ENCODE peak calls at places on chromosomes 7 and 10, in five cellular contexts. T is CD8-positive, alpha-beta T cell; S is mucosa of descending colon; N is stomach; Z is astrocyte. Y is an unnamed sample.

GRCh38 chr10:35765996-35766395 is 123.9 kb upstream of the FZD8 start:
- DNase-seq in T (no peak), S (no peak), N (no peak), Z (no peak), Y (no peak)

GRCh38 chr10:8049874-8050560 is 4.5 kb upstream of the GATA3 start:
- DNase-seq in T (no peak), S (no peak), N (no peak), Z (no peak), Y (no peak)

GRCh38 chr7:230274-230673 is 37.9 kb downstream of the FAM20C start:
- DNase-seq in T (no peak), S (no peak), N (no peak), Z (no peak), Y (no peak)

GRCh38 chr10:42638821-42639270 is 476 bp upstream of the ZNF33B start:
- DNase-seq in T (no peak), S (no peak), N (no peak), Z (no peak), Y (no peak)

GRCh38 chr10:129126955-129127354 is 340.1 kb upstream of the MGMT start:
- DNase-seq in T (no peak), S (no peak), N (no peak), Z (no peak), Y (no peak)

GRCh38 chr7:2166625-2167280 is 66.0 kb downstream of the MAD1L1 start:
- DNase-seq in T (no peak), S (no peak), N (no peak), Z (no peak), Y (no peak)

GRCh38 chr7:31497501-31497900 is 16.4 kb upstream of the ITPRID1 start:
- DNase-seq in T (no peak), S (no peak), N (no peak), Z (no peak), Y (no peak)

GRCh38 chr7:52854681-52855080 is 180.8 kb upstream of the POM121L12 start:
- DNase-seq in T (no peak), S (no peak), N (no peak), Z (no peak), Y (no peak)

GRCh38 chr7:31104361-31105255 is 52.5 kb downstream of the ADCYAP1R1 start:
- DNase-seq in T (no peak), S (no peak), N (peak; percentile 38), Z (no peak), Y (no peak)

GRCh38 chr7:16708980-16709379 is 44.6 kb upstream of the TSPAN13 start:
- DNase-seq in T (no peak), S (no peak), N (no peak), Z (peak; percentile 99), Y (peak; percentile 81)

GRCh38 chr7:126411032-126411820 is 841.5 kb downstream of the GRM8 start:
- DNase-seq in T (no peak), S (no peak), N (no peak), Z (no peak), Y (no peak)

GRCh38 chr7:154640917-154641316 is 362.0 kb downstream of the PAXIP1 start:
- DNase-seq in T (no peak), S (no peak), N (no peak), Z (no peak), Y (no peak)

GRCh38 chr7:26199301-26200112 is 1.0 kb downstream of the HNRNPA2B1 start:
- DNase-seq in T (peak; percentile 54), S (peak; percentile 77), N (peak; percentile 70), Z (peak; percentile 30), Y (peak; percentile 52)

GRCh38 chr10:62019685-62020361 is 118.3 kb downstream of the ARID5B start:
- DNase-seq in T (no peak), S (no peak), N (no peak), Z (no peak), Y (peak; percentile 48)

GRCh38 chr10:113320980-113321379 is 231.9 kb upstream of the HABP2 start:
- DNase-seq in T (no peak), S (no peak), N (no peak), Z (no peak), Y (no peak)

GRCh38 chr10:25261571-25261970 is 86.8 kb downstream of the GPR158 start:
- DNase-seq in T (no peak), S (no peak), N (no peak), Z (no peak), Y (no peak)

GRCh38 chr7:100964630-100965029 is 4.7 kb upstream of the MUC12 start:
- DNase-seq in T (no peak), S (no peak), N (no peak), Z (no peak), Y (no peak)

GRCh38 chr10:113297226-113297625 is 255.6 kb upstream of the HABP2 start:
- DNase-seq in T (no peak), S (no peak), N (no peak), Z (peak; percentile 31), Y (peak; percentile 51)

GRCh38 chr7:70563960-70564359 is 568.0 kb upstream of the GALNT17 start:
- DNase-seq in T (no peak), S (no peak), N (no peak), Z (no peak), Y (no peak)

GRCh38 chr10:110323503-110323902 is 18.8 kb upstream of the SMNDC1 start:
- DNase-seq in T (no peak), S (no peak), N (no peak), Z (peak; percentile 92), Y (peak; percentile 76)

GRCh38 chr10:55024718-55025117 is 223.7 kb upstream of the PCDH15 start:
- DNase-seq in T (no peak), S (no peak), N (no peak), Z (no peak), Y (no peak)

DNA sequence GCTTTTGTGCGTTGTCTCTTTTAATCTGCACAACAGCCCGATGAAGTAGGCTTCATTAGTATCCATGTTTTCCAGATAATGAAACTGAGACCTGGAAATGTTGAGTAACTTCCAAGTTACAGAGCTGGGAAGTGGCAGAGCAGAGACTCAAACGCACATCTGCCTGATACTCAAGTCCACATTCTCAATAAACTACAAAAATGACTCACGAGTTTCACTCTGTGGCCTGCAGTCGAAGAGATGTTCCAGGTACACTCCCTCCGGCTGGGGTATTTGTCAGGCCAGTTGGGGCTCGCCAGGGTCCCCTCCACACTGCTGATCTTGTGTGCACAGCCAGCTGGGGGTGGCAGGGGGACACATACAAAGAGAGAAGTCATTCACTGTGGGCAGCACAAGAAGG is 17.7 kb upstream of the OPALIN start:
- DNase-seq in T (no peak), S (no peak), N (no peak), Z (no peak), Y (no peak)
- TF ChIP-seq CTCF in T (no peak), S (no peak), N (no peak), Z (no peak), Y (no peak)

GRCh38 chr10:44961231-44961571 is 1.6 kb downstream of the RASSF4 start:
- DNase-seq in T (no peak), S (no peak), N (no peak), Z (no peak), Y (no peak)
- H3K4me3 ChIP-seq in T (no peak overlapping the region), S (no peak overlapping the region), N (peak overlapping the region; percentile 60), Z (no peak overlapping the region), Y (no peak overlapping the region)

GRCh38 chr7:152030561-152030960 is 5.1 kb downstream of the GALNT11 start:
- DNase-seq in T (no peak), S (no peak), N (no peak), Z (no peak), Y (no peak)

GRCh38 chr7:152025937-152026890 is 740 bp downstream of the GALNT11 start:
- DNase-seq in T (no peak), S (no peak), N (no peak), Z (no peak), Y (peak; percentile 5)

GRCh38 chr7:152025077-152025936 is at the start of gene GALNT11:
- DNase-seq in T (peak; percentile 76), S (peak; percentile 92), N (peak; percentile 91), Z (peak; percentile 61), Y (peak; percentile 78)
- TF ChIP-seq CTCF in T (peak; percentile 17), S (no peak), N (peak; percentile 32), Z (no peak), Y (peak; percentile 32)

GRCh38 chr10:28679941-28680752 is 2.8 kb downstream of the BAMBI start:
- DNase-seq in T (no peak), S (no peak), N (no peak), Z (no peak), Y (no peak)
- H3K4me3 ChIP-seq in T (no peak overlapping the region), S (no peak overlapping the region), N (peak overlapping the region; percentile 83), Z (peak overlapping the region; percentile 82), Y (peak overlapping the region; percentile 44)

GRCh38 chr10:72429931-72430330 is 75.2 kb upstream of the DNAJB12 start:
- DNase-seq in T (no peak), S (no peak), N (no peak), Z (no peak), Y (no peak)

DNA sequence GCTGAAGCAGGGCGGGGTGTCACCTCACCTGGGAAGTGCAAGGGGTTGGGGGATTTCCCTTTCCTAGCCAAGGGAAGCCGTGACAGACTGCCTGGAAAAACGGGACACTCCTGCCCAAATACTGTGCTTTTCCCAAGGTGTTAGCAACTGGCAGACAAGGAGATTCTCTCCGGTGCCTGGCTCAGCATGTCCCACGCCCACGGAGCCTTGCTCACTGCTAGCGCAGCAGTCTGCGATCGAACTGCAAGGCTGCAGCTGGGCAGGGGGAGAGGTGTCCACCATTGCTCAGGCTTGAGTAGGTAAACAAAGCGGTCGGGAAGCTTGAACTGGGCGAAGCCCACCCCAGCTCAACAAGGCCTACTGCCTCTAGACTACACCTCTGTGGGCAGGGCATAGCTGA is 80.9 kb upstream of the DNAJB12 start:
- DNase-seq in T (no peak), S (no peak), N (no peak), Z (no peak), Y (no peak)
- TF ChIP-seq CTCF in T (no peak), S (no peak), N (no peak), Z (no peak), Y (no peak)

GRCh38 chr7:137987011-137987334 is 14.9 kb downstream of the CREB3L2 start:
- DNase-seq in T (no peak), S (no peak), N (no peak), Z (no peak), Y (no peak)

GRCh38 chr7:137985897-137986251 is 16.0 kb downstream of the CREB3L2 start:
- DNase-seq in T (no peak), S (no peak), N (no peak), Z (no peak), Y (no peak)

GRCh38 chr7:137985253-137985896 is 16.5 kb downstream of the CREB3L2 start:
- DNase-seq in T (no peak), S (no peak), N (no peak), Z (peak; percentile 26), Y (no peak)

GRCh38 chr7:137987563-137987962 is 14.3 kb downstream of the CREB3L2 start:
- DNase-seq in T (no peak), S (no peak), N (no peak), Z (no peak), Y (no peak)

GRCh38 chr7:137986252-137987010 is 15.5 kb downstream of the CREB3L2 start:
- DNase-seq in T (no peak), S (no peak), N (peak; percentile 35), Z (peak; percentile 90), Y (peak; percentile 89)
- H3K4me3 ChIP-seq in T (no peak overlapping the region), S (no peak overlapping the region), N (no peak overlapping the region), Z (no peak overlapping the region), Y (no peak overlapping the region)

DNA sequence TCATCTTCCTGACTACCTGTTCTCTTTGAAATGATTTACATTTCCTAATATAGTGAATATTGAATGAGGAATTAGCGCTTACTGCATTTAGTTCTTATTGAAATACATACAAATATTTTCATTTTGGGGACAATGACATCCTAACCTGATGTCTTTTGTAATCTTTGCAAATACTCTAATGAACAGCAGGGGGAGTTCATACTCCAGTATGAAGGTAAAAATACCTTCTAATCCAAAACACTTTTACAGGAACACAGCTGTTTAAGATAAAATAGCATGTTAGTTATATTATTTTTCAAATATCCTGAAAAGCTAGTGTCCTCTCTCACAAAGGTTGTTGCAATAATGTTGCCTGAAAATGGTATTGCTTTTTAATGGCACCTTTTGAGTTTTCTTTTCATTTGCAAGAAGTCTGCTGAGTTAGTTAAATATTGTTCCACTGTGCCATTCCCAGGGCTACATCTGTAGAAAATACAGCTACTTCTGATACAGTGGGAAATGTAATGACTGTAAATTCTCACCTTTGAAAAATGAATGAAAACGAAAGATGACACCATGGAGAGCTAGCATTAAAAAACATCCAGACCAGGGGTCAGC is 400.0 kb downstream of the PHF14 start:
- DNase-seq in T (no peak), S (no peak), N (no peak), Z (peak; percentile 12), Y (peak; percentile 22)
- TF ChIP-seq CTCF in T (no peak), S (no peak), N (peak; percentile 35), Z (peak; percentile 48), Y (peak; percentile 50)

Y was measured in cardiac fibroblast.